ENCODE peak calls at places on chromosomes 13 and 19, in six cellular contexts. H is psoas muscle; U is right lobe of liver; L is PC-3; K is suprapubic skin; F is CD4-positive, alpha-beta T cell. B is an unnamed sample.
A peak's percentile ranks its signal among the peaks of the same experiment; 100 is the strongest.

GRCh38 chr13:29369060-29369743 is 226.3 kb downstream of the SLC7A1 start:
- DNase-seq in L (peak; percentile 70), H (no peak), K (no peak), U (no peak), F (no peak), B (no peak)

GRCh38 chr19:7074705-7075282 is 5.3 kb downstream of the ZNF557 start:
- DNase-seq in H (no peak), U (no peak), F (no peak), K (no peak), L (no peak), B (no peak)

GRCh38 chr13:32264407-32264806 is 50.8 kb downstream of the ZAR1L start:
- DNase-seq in F (no peak), H (peak; percentile 58), U (peak; percentile 53), L (peak; percentile 30), K (peak; percentile 75), B (peak; percentile 21)

GRCh38 chr19:5586300-5587070 is 18.7 kb upstream of the TINCR start:
- DNase-seq in H (peak; percentile 38), K (no peak), L (no peak), F (no peak), U (no peak), B (no peak)

GRCh38 chr13:25677956-25678355 is 306.2 kb downstream of the ATP8A2 start:
- DNase-seq in K (no peak), L (no peak), F (no peak), U (no peak), H (no peak), B (no peak)

GRCh38 chr19:2047076-2047448 is 4.0 kb downstream of the MKNK2 start:
- DNase-seq in K (no peak), H (no peak), L (no peak), F (no peak), U (no peak), B (no peak)

GRCh38 chr13:44108345-44108858 is 228.7 kb downstream of the LACC1 start:
- DNase-seq in K (no peak), U (peak; percentile 65), H (no peak), F (no peak), L (peak; percentile 74), B (no peak)

GRCh38 chr13:46964789-46965527 is 68.1 kb upstream of the HTR2A start:
- DNase-seq in F (no peak), H (no peak), L (peak; percentile 48), K (no peak), U (no peak), B (no peak)

GRCh38 chr13:74134777-74135305 is 637 bp upstream of the KLF12 start:
- DNase-seq in K (peak; percentile 66), L (peak; percentile 51), F (peak; percentile 55), H (no peak), U (peak; percentile 78), B (peak; percentile 16)

GRCh38 chr13:66077286-66077685 is 1152.8 kb downstream of the PCDH9 start:
- DNase-seq in K (no peak), H (no peak), U (no peak), L (peak; percentile 38), F (no peak), B (no peak)

GRCh38 chr13:112651306-112651705 is 38.5 kb upstream of the ATP11A start:
- DNase-seq in U (no peak), H (no peak), L (no peak), F (no peak), K (no peak), B (no peak)

GRCh38 chr19:43667524-43668405 is 2.2 kb downstream of the PLAUR start:
- DNase-seq in U (peak; percentile 95), H (peak; percentile 54), K (peak; percentile 77), F (no peak), L (no peak), B (no peak)

GRCh38 chr13:42119875-42120274 is 71.4 kb downstream of the DGKH start:
- DNase-seq in K (no peak), H (no peak), L (no peak), U (no peak), F (no peak), B (no peak)

GRCh38 chr19:8617984-8618383 is 7.5 kb upstream of the ADAMTS10 start:
- DNase-seq in U (no peak), F (no peak), K (no peak), L (no peak), H (no peak), B (no peak)

GRCh38 chr13:101649490-101650126 is 197.1 kb downstream of the ITGBL1 start:
- DNase-seq in K (no peak), H (no peak), L (peak; percentile 88), U (no peak), F (no peak), B (peak; percentile 46)

GRCh38 chr13:48072304-48072703 is 22.6 kb downstream of the MED4 start:
- DNase-seq in L (no peak), H (no peak), U (no peak), K (no peak), F (no peak), B (no peak)

GRCh38 chr19:44072543-44073401 is 813 bp downstream of the ZNF284 start:
- DNase-seq in H (no peak), K (no peak), U (no peak), F (no peak), L (peak; percentile 1), B (no peak)

GRCh38 chr19:35041548-35042055 is at the start of gene HPN:
- DNase-seq in F (no peak), U (peak; percentile 90), L (no peak), K (no peak), H (peak; percentile 63), B (no peak)

GRCh38 chr13:40681341-40682051 is 15.1 kb upstream of the FOXO1 start:
- DNase-seq in U (no peak), K (no peak), H (no peak), F (no peak), L (no peak), B (no peak)

GRCh38 chr13:51070005-51070649 is 40.9 kb downstream of the C13orf42 start:
- DNase-seq in F (peak; percentile 71), H (peak; percentile 86), L (peak; percentile 85), U (peak; percentile 82), K (peak; percentile 81), B (peak; percentile 79)

GRCh38 chr13:101916108-101916757 is 463.8 kb downstream of the ITGBL1 start:
- DNase-seq in F (no peak), L (no peak), K (no peak), U (peak; percentile 47), H (no peak), B (no peak)

GRCh38 chr13:44573790-44574465 is 2.2 kb downstream of the TSC22D1 start:
- DNase-seq in K (no peak), H (peak; percentile 65), F (no peak), U (no peak), L (peak; percentile 56), B (no peak)

GRCh38 chr13:35723820-35724219 is 247.3 kb upstream of the MAB21L1 start:
- DNase-seq in H (no peak), U (no peak), F (no peak), K (no peak), L (no peak), B (no peak)

GRCh38 chr19:41323430-41324125 is 13.6 kb downstream of the CCDC97 start:
- DNase-seq in U (peak; percentile 41), F (no peak), H (peak; percentile 88), K (peak; percentile 89), L (peak; percentile 72), B (peak; percentile 65)

GRCh38 chr13:109779074-109779473 is 7.3 kb downstream of the IRS2 start:
- DNase-seq in F (peak; percentile 49), U (no peak), H (no peak), L (no peak), K (no peak), B (no peak)

GRCh38 chr13:74047925-74048324 is 86.3 kb downstream of the KLF12 start:
- DNase-seq in H (no peak), L (peak; percentile 71), U (no peak), K (no peak), F (no peak), B (no peak)

GRCh38 chr19:40735003-40735771 is 15.1 kb downstream of the ACTMAP start:
- DNase-seq in L (no peak), F (no peak), K (no peak), U (no peak), H (no peak), B (no peak)

GRCh38 chr13:45473627-45474026 is 8.9 kb downstream of the COG3 start:
- DNase-seq in L (no peak), H (no peak), K (no peak), U (no peak), F (no peak), B (no peak)

GRCh38 chr13:23384111-23384510 is 49.4 kb downstream of the SACS start:
- DNase-seq in H (no peak), U (no peak), L (peak; percentile 51), F (no peak), K (no peak), B (no peak)

DNA sequence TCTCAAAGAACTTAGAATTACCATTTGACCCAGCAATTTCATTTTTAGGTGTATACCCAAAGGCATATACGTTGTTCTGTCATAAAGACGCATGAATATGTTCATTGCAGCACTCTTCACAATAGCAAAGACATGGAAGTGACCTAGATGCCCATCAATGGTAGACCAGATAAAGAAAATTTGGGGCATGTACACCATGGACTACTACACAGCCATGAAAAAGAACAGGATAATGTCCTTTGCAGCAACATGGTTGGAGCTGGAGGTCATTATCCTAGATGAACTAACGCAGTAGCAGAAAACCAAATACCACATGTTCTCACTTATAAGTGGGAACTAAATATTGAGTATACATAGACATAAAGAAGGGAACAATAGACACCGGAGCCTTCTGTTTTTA is 20.7 kb downstream of the PAN3 start:
- DNase-seq in F (no peak), K (no peak), U (no peak), H (no peak), L (no peak), B (no peak)
- H3K9me3 ChIP-seq in F (no peaks in the 10 kb centered on the region), K (no peaks in the 10 kb centered on the region), U (no peaks in the 10 kb centered on the region), H (peaks cover 17% of the 10 kb centered on the region), L (no peaks in the 10 kb centered on the region), B (no peaks in the 10 kb centered on the region)

DNA sequence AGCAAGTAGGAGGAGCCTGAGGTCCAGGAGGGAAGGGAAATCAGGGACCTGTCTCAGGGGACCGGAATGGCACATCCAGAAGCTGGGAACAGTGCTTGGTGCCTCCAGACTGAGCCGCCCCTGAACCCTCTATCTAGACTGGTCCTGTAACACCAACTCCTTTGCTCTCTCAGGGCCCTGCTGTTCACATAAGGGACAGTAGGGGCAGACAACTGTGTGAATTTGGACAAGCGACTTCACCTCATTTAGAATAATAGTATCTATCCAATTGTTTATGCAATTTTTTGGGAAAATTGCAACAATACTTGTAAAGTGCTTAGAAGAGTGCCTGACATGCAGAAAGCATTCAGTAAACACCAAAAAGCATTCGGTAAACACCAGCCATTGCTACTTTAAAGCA is 14.0 kb downstream of the SYMPK start:
- DNase-seq in F (no peak), U (no peak), H (no peak), L (peak; percentile 11), K (no peak), B (no peak)
- TF ChIP-seq CTCF in F (no peak), U (no peak), H (no peak), L (peak; percentile 38), K (no peak), B (no peak)

DNA sequence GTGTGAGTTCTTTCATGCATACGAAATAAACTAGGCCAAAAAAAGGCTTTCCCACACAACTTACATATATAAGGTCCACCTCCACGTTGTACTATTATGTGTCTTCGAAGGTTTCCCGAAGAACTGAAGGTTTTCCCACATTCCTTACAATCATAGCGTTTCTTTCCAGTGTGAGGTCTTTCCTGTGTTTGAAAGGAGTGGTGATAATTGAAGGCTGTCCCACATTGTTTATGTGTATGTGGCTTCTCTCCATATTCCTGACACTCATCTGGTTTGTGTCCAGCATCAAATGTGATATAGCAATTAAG is 14.6 kb downstream of the ZNF442 start:
- DNase-seq in K (no peak), L (no peak), U (no peak), H (no peak), F (no peak), B (no peak)
- H3K9me3 ChIP-seq in K (peaks cover 37% of the 10 kb centered on the region), L (peaks cover 81% of the 10 kb centered on the region), U (peaks cover 55% of the 10 kb centered on the region), H (peaks cover 64% of the 10 kb centered on the region), F (peaks cover 55% of the 10 kb centered on the region), B (peaks cover 100% of the 10 kb centered on the region)

GRCh38 chr13:34420975-34421719 is 520.9 kb upstream of the NBEA start:
- DNase-seq in K (no peak), H (no peak), U (no peak), L (peak; percentile 7), F (no peak), B (no peak)
- TF ChIP-seq CTCF in K (no peak), H (no peak), U (no peak), L (peak; percentile 41), F (no peak), B (no peak)

B was measured in tibial nerve.